ENCODE peak calls at places on chromosomes 13 and 19, in nine cellular contexts. E is tibial artery, P is cardiac fibroblast, V is kidney epithelial cell, B is breast epithelium, L is ovary, F is colonic mucosa, C is fibroblast of mammary gland, D is bronchial epithelial cell. S is an unnamed sample.
A peak's percentile ranks its signal among the peaks of the same experiment; 100 is the strongest.

GRCh38 chr13:92196566-92197256 is 798.3 kb downstream of the GPC5 start:
- DNase-seq in D (no peak), B (no peak), F (no peak), C (no peak), V (no peak), L (no peak), P (peak; percentile 31), E (no peak), S (no peak)

GRCh38 chr13:26227396-26227971 is 5.4 kb upstream of the RNF6 start:
- DNase-seq in F (no peak), L (no peak), C (no peak), V (no peak), E (no peak), P (no peak), B (no peak), D (no peak), S (no peak)

GRCh38 chr19:27805848-27806247 is 1407.1 kb downstream of the UQCRFS1 start:
- DNase-seq in F (no peak), C (no peak), B (no peak), P (no peak), V (no peak), E (no peak), D (no peak), L (no peak), S (no peak)

GRCh38 chr19:45161715-45162463 is 1.1 kb upstream of the NKPD1 start:
- DNase-seq in V (no peak), F (no peak), E (no peak), C (peak; percentile 28), B (no peak), D (no peak), L (peak; percentile 65), P (peak; percentile 56), S (no peak)

GRCh38 chr13:96984061-96984508 is 10.2 kb downstream of the OXGR1 start:
- DNase-seq in E (no peak), D (peak; percentile 65), V (no peak), L (no peak), F (peak; percentile 73), P (no peak), B (peak; percentile 67), C (peak; percentile 12), S (no peak)

GRCh38 chr19:45492627-45493470 is 4.0 kb downstream of the RTN2 start:
- DNase-seq in P (peak; percentile 89), L (no peak), C (peak; percentile 67), B (no peak), D (no peak), V (no peak), E (peak; percentile 59), F (peak; percentile 65), S (no peak)

GRCh38 chr13:104487006-104487405 is 1420.8 kb upstream of the SLC10A2 start:
- DNase-seq in V (no peak), P (peak; percentile 3), L (no peak), F (no peak), D (no peak), E (no peak), B (no peak), C (no peak), S (no peak)

GRCh38 chr13:108214511-108215383 is 589 bp downstream of the LIG4 start:
- DNase-seq in D (peak; percentile 26), F (peak; percentile 19), B (no peak), L (no peak), P (peak; percentile 5), V (no peak), E (no peak), C (no peak), S (no peak)

GRCh38 chr19:18762125-18763023 is 28.7 kb downstream of the COMP start:
- DNase-seq in F (peak; percentile 94), C (peak; percentile 43), L (peak; percentile 84), E (no peak), B (peak; percentile 96), V (no peak), D (peak; percentile 86), P (peak; percentile 77), S (peak; percentile 51)
- H3K4me3 ChIP-seq in F (no peak overlapping the region), C (no peak overlapping the region), L (no peak overlapping the region), E (no peak overlapping the region), B (peak overlapping the region; percentile 46), V (no peak overlapping the region), D (no peak overlapping the region), P (no peak overlapping the region), S (no peak overlapping the region)

GRCh38 chr13:100796463-100796862 is 121.9 kb upstream of the TMTC4 start:
- DNase-seq in D (no peak), C (no peak), B (no peak), V (no peak), E (no peak), P (no peak), L (no peak), F (no peak), S (no peak)
- TF ChIP-seq CTCF in D (no peak), C (no peak), B (no peak), V (no peak), E (no peak), P (no peak), L (no peak), F (no peak), S (no peak)

GRCh38 chr13:112709825-112710783 is 20.3 kb downstream of the ATP11A start:
- DNase-seq in P (no peak), F (no peak), L (peak; percentile 38), V (no peak), D (no peak), E (no peak), B (no peak), C (no peak), S (no peak)

GRCh38 chr13:112708560-112709240 is 18.9 kb downstream of the ATP11A start:
- DNase-seq in V (no peak), C (no peak), D (no peak), F (no peak), L (peak; percentile 20), E (no peak), P (no peak), B (peak; percentile 28), S (no peak)

GRCh38 chr13:112712451-112712881 is 22.6 kb downstream of the ATP11A start:
- DNase-seq in V (no peak), C (no peak), L (peak; percentile 53), B (no peak), F (no peak), D (no peak), P (no peak), E (no peak), S (no peak)

GRCh38 chr13:112711528-112712265 is 21.9 kb downstream of the ATP11A start:
- DNase-seq in P (peak; percentile 99), L (peak; percentile 94), C (peak; percentile 97), E (peak; percentile 93), F (peak; percentile 75), D (peak; percentile 95), B (peak; percentile 66), V (peak; percentile 95), S (peak; percentile 97)

GRCh38 chr13:112710855-112711527 is 21.2 kb downstream of the ATP11A start:
- DNase-seq in D (no peak), V (no peak), E (no peak), F (no peak), B (no peak), C (no peak), L (peak; percentile 59), P (no peak), S (no peak)
- H3K4me3 ChIP-seq in D (peak overlapping the region; percentile 18), V (no peak overlapping the region), E (peak overlapping the region; percentile 22), F (no peak overlapping the region), B (peak overlapping the region; percentile 46), C (peak overlapping the region; percentile 42), L (no peak overlapping the region), P (peak overlapping the region; percentile 24), S (peak overlapping the region; percentile 29)

DNA sequence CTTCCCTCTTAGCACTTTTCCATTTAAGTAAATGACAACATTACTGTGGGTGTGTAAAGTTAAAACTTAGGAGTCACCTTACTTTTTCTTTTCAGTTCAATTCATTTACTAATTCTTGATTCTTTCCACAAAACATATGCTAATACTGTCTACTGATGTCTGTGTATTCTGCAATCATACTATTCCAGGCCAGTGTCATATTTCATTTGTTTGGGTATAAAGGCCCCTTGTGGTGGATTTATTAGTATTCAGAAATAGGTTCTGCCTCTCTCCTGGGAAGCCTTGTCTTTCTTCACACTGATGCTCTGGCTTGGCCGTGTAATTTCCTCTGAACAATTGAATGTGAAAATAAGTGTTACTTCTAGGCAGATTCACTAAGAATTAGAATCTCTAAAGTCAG is 621.9 kb upstream of the SPRY2 start:
- DNase-seq in D (no peak), B (no peak), L (no peak), P (peak; percentile 60), C (peak; percentile 28), E (no peak), V (no peak), F (no peak), S (no peak)
- TF ChIP-seq CTCF in D (no peak), B (no peak), L (no peak), P (no peak), C (peak; percentile 8), E (no peak), V (no peak), F (no peak), S (peak; percentile 17)

GRCh38 chr19:1775951-1776605 is 22.8 kb downstream of the ONECUT3 start:
- DNase-seq in V (no peak), F (no peak), B (no peak), C (no peak), D (no peak), L (no peak), P (no peak), E (no peak), S (no peak)

GRCh38 chr19:1779604-1779973 is 26.3 kb downstream of the ONECUT3 start:
- DNase-seq in L (no peak), B (no peak), C (no peak), D (no peak), P (no peak), V (no peak), E (no peak), F (no peak), S (no peak)

GRCh38 chr19:1777149-1777548 is 23.8 kb downstream of the ONECUT3 start:
- DNase-seq in F (no peak), P (no peak), V (no peak), E (no peak), L (no peak), B (no peak), C (no peak), D (no peak), S (no peak)

GRCh38 chr19:1774999-1775772 is 21.9 kb downstream of the ONECUT3 start:
- DNase-seq in L (no peak), V (no peak), E (no peak), D (no peak), C (peak; percentile 22), B (no peak), F (no peak), P (peak; percentile 54), S (no peak)

DNA sequence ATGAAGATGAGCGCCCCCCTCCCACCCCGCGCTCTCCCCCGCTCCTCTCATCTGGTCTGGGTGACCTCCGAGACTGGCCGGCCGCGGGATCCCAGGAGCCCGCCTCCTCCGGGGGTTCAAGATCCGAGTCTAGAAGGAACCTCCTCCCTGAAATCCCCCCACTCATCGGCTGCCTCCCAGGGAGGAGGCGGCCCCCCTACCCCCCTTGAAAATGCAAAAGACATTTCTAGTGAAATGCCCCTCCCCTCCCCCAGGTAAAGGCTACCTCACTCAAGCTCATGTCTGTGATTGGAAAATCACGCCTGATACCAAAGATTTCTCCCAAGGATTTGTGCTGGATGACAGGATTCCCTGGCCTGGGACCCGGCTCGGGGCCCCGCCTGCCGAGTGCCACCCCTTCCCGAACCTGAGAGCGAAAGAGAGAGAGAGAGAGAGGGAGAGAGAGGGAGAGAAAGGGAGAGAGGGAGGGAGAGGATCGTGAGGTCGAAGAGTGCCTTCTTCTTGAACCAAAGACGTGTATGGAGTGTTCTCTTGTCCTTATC is 23.4 kb downstream of the ONECUT3 start:
- DNase-seq in E (no peak), C (no peak), B (no peak), P (no peak), L (no peak), D (no peak), V (no peak), F (no peak), S (no peak)
- H3K4me3 ChIP-seq in E (no peak overlapping the region), C (no peak overlapping the region), B (no peak overlapping the region), P (no peak overlapping the region), L (no peak overlapping the region), D (no peak overlapping the region), V (no peak overlapping the region), F (no peak overlapping the region), S (no peak overlapping the region)